ENCODE peak calls at places on chromosomes 1 and 21, in eight cellular contexts. One of them, this sample, is unnamed.

GRCh38 chr1:89381617-89382016 is 17.8 kb downstream of the GBP6 start:
- DNase-seq in GM12865: no peak
- DNase-seq in bronchial epithelial cell: no peak
- DNase-seq in HL-60: no peak
- DNase-seq in AG04450: no peak
- DNase-seq in BJ: no peak
- DNase-seq in left lung: peak; percentile 41
- DNase-seq in tibial nerve: no peak
- DNase-seq in this sample: no peak

GRCh38 chr1:164983023-164983650 is 373.4 kb downstream of the LMX1A start:
- DNase-seq in left lung: no peak
- DNase-seq in BJ: no peak
- DNase-seq in HL-60: no peak
- DNase-seq in GM12865: no peak
- DNase-seq in AG04450: no peak
- DNase-seq in tibial nerve: no peak
- DNase-seq in bronchial epithelial cell: no peak
- DNase-seq in this sample: no peak

GRCh38 chr1:211420389-211420788 is 71.6 kb downstream of the RD3 start:
- DNase-seq in BJ: no peak
- DNase-seq in bronchial epithelial cell: peak; percentile 14
- DNase-seq in AG04450: no peak
- DNase-seq in tibial nerve: no peak
- DNase-seq in left lung: no peak
- DNase-seq in HL-60: no peak
- DNase-seq in GM12865: peak; percentile 21
- DNase-seq in this sample: no peak

GRCh38 chr1:240611619-240612490 is at the start of gene GREM2:
- DNase-seq in tibial nerve: no peak
- DNase-seq in HL-60: no peak
- DNase-seq in AG04450: peak; percentile 86
- DNase-seq in BJ: peak; percentile 83
- DNase-seq in GM12865: peak; percentile 65
- DNase-seq in left lung: no peak
- DNase-seq in bronchial epithelial cell: peak; percentile 12
- DNase-seq in this sample: peak; percentile 70

GRCh38 chr1:29943034-29943433 is 706.7 kb downstream of the PTPRU start:
- DNase-seq in bronchial epithelial cell: no peak
- DNase-seq in tibial nerve: no peak
- DNase-seq in GM12865: no peak
- DNase-seq in left lung: no peak
- DNase-seq in AG04450: no peak
- DNase-seq in HL-60: no peak
- DNase-seq in BJ: no peak
- DNase-seq in this sample: no peak

GRCh38 chr1:39671433-39671792 is 494 bp downstream of the NT5C1A start:
- DNase-seq in bronchial epithelial cell: no peak
- DNase-seq in BJ: no peak
- DNase-seq in left lung: no peak
- DNase-seq in HL-60: no peak
- DNase-seq in GM12865: no peak
- DNase-seq in tibial nerve: no peak
- DNase-seq in AG04450: no peak
- DNase-seq in this sample: peak; percentile 65

GRCh38 chr21:25963186-25963585 is 207.4 kb downstream of the APP start:
- DNase-seq in GM12865: no peak
- DNase-seq in bronchial epithelial cell: peak; percentile 84
- DNase-seq in tibial nerve: no peak
- DNase-seq in AG04450: no peak
- DNase-seq in left lung: no peak
- DNase-seq in HL-60: no peak
- DNase-seq in BJ: no peak
- DNase-seq in this sample: no peak

GRCh38 chr1:228469413-228470162 is 17.6 kb upstream of the RNF187 start:
- DNase-seq in tibial nerve: no peak
- DNase-seq in bronchial epithelial cell: no peak
- DNase-seq in left lung: peak; percentile 70
- DNase-seq in AG04450: no peak
- DNase-seq in GM12865: no peak
- DNase-seq in HL-60: no peak
- DNase-seq in BJ: no peak
- DNase-seq in this sample: no peak

GRCh38 chr1:113101588-113101987 is 28.6 kb downstream of the LRIG2 start:
- DNase-seq in AG04450: no peak
- DNase-seq in BJ: no peak
- DNase-seq in HL-60: no peak
- DNase-seq in GM12865: no peak
- DNase-seq in bronchial epithelial cell: peak; percentile 73
- DNase-seq in tibial nerve: no peak
- DNase-seq in left lung: no peak
- DNase-seq in this sample: no peak

GRCh38 chr1:89905391-89906058 is 84.7 kb downstream of the LRRC8D start:
- DNase-seq in left lung: no peak
- DNase-seq in tibial nerve: no peak
- DNase-seq in HL-60: no peak
- DNase-seq in BJ: no peak
- DNase-seq in bronchial epithelial cell: no peak
- DNase-seq in GM12865: no peak
- DNase-seq in AG04450: no peak
- DNase-seq in this sample: no peak

GRCh38 chr1:18651727-18652126 is 21.1 kb downstream of the PAX7 start:
- DNase-seq in BJ: no peak
- DNase-seq in left lung: no peak
- DNase-seq in AG04450: no peak
- DNase-seq in HL-60: no peak
- DNase-seq in GM12865: no peak
- DNase-seq in bronchial epithelial cell: no peak
- DNase-seq in tibial nerve: no peak
- DNase-seq in this sample: no peak

GRCh38 chr1:202806845-202807366 is 1.3 kb downstream of the KDM5B start:
- DNase-seq in HL-60: peak; percentile 62
- DNase-seq in tibial nerve: no peak
- DNase-seq in bronchial epithelial cell: no peak
- DNase-seq in left lung: peak; percentile 83
- DNase-seq in AG04450: no peak
- DNase-seq in BJ: no peak
- DNase-seq in GM12865: no peak
- DNase-seq in this sample: peak; percentile 35

GRCh38 chr1:19889656-19890055 is 7.5 kb downstream of the OTUD3 start:
- DNase-seq in AG04450: no peak
- DNase-seq in BJ: no peak
- DNase-seq in tibial nerve: no peak
- DNase-seq in bronchial epithelial cell: no peak
- DNase-seq in GM12865: no peak
- DNase-seq in left lung: no peak
- DNase-seq in HL-60: no peak
- DNase-seq in this sample: no peak

GRCh38 chr1:223845810-223846667 is at the start of gene TP53BP2:
- DNase-seq in HL-60: peak; percentile 85
- DNase-seq in GM12865: peak; percentile 89
- DNase-seq in AG04450: peak; percentile 62
- DNase-seq in bronchial epithelial cell: peak; percentile 77
- DNase-seq in BJ: no peak
- DNase-seq in left lung: peak; percentile 98
- DNase-seq in tibial nerve: peak; percentile 75
- DNase-seq in this sample: peak; percentile 92

GRCh38 chr1:223842784-223843183 is 3.0 kb downstream of the TP53BP2 start:
- DNase-seq in left lung: no peak
- DNase-seq in BJ: no peak
- DNase-seq in GM12865: no peak
- DNase-seq in HL-60: no peak
- DNase-seq in tibial nerve: no peak
- DNase-seq in AG04450: no peak
- DNase-seq in bronchial epithelial cell: no peak
- DNase-seq in this sample: no peak

GRCh38 chr1:223844521-223844961 is 1.2 kb downstream of the TP53BP2 start:
- DNase-seq in AG04450: no peak
- DNase-seq in BJ: no peak
- DNase-seq in left lung: no peak
- DNase-seq in tibial nerve: no peak
- DNase-seq in HL-60: no peak
- DNase-seq in GM12865: no peak
- DNase-seq in bronchial epithelial cell: peak; percentile 31
- DNase-seq in this sample: no peak

GRCh38 chr1:223844962-223845809 is 561 bp downstream of the TP53BP2 start:
- DNase-seq in AG04450: no peak
- DNase-seq in GM12865: peak; percentile 45
- DNase-seq in BJ: no peak
- DNase-seq in bronchial epithelial cell: peak; percentile 45
- DNase-seq in tibial nerve: no peak
- DNase-seq in HL-60: peak; percentile 52
- DNase-seq in left lung: no peak
- DNase-seq in this sample: peak; percentile 60

DNA sequence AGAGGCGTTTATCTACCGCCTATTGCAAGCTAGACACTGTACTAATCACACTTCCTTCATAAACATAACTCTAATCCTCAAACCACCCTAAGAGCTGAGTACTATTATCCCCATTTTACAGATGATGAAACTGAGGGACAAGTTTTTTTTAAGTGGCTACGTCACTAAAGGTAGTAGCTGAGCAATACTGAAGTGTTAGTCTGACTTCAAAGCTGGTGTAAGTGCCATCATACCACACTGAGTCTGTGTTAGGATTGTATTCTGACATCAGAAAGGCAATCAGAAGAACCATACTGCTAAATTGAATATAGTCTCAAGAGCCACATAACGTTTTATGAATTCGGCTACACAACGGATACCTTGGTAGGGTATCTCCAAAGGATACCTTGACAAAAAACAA is 1.8 kb downstream of the TP53BP2 start:
- DNase-seq in GM12865: no peak
- DNase-seq in bronchial epithelial cell: no peak
- DNase-seq in HL-60: no peak
- DNase-seq in BJ: no peak
- DNase-seq in left lung: no peak
- DNase-seq in AG04450: no peak
- DNase-seq in tibial nerve: no peak
- DNase-seq in this sample: no peak
- H3K4me3 ChIP-seq in GM12865: no peak overlapping the region
- H3K4me3 ChIP-seq in bronchial epithelial cell: no peak overlapping the region
- H3K4me3 ChIP-seq in HL-60: peak overlapping the region; percentile 51
- H3K4me3 ChIP-seq in BJ: peak overlapping the region; percentile 82
- H3K4me3 ChIP-seq in left lung: no peak overlapping the region
- H3K4me3 ChIP-seq in AG04450: peak overlapping the region; percentile 83
- H3K4me3 ChIP-seq in tibial nerve: no peak overlapping the region
- H3K4me3 ChIP-seq in this sample: peak overlapping the region; percentile 69

GRCh38 chr1:6183520-6183989 is 3.4 kb upstream of the CHD5 start:
- DNase-seq in BJ: no peak
- DNase-seq in AG04450: no peak
- DNase-seq in left lung: no peak
- DNase-seq in tibial nerve: no peak
- DNase-seq in bronchial epithelial cell: no peak
- DNase-seq in HL-60: no peak
- DNase-seq in GM12865: no peak
- DNase-seq in this sample: no peak
- TF ChIP-seq CTCF in BJ: no peak
- TF ChIP-seq CTCF in AG04450: no peak
- TF ChIP-seq CTCF in left lung: no peak
- TF ChIP-seq CTCF in tibial nerve: no peak
- TF ChIP-seq CTCF in bronchial epithelial cell: no peak
- TF ChIP-seq CTCF in HL-60: no peak
- TF ChIP-seq CTCF in GM12865: peak; percentile 9
- TF ChIP-seq CTCF in this sample: peak; percentile 17

GRCh38 chr1:230833511-230833910 is 34.8 kb downstream of the C1orf198 start:
- DNase-seq in HL-60: no peak
- DNase-seq in BJ: no peak
- DNase-seq in tibial nerve: no peak
- DNase-seq in GM12865: no peak
- DNase-seq in left lung: no peak
- DNase-seq in AG04450: no peak
- DNase-seq in bronchial epithelial cell: no peak
- DNase-seq in this sample: no peak
- H3K4me3 ChIP-seq in HL-60: no peak overlapping the region
- H3K4me3 ChIP-seq in BJ: no peak overlapping the region
- H3K4me3 ChIP-seq in tibial nerve: no peak overlapping the region
- H3K4me3 ChIP-seq in GM12865: no peak overlapping the region
- H3K4me3 ChIP-seq in left lung: no peak overlapping the region
- H3K4me3 ChIP-seq in AG04450: no peak overlapping the region
- H3K4me3 ChIP-seq in bronchial epithelial cell: no peak overlapping the region
- H3K4me3 ChIP-seq in this sample: no peak overlapping the region

GRCh38 chr1:3012511-3013291 is 8.6 kb upstream of the ACTRT2 start:
- DNase-seq in BJ: no peak
- DNase-seq in AG04450: no peak
- DNase-seq in left lung: peak; percentile 90
- DNase-seq in HL-60: peak; percentile 4
- DNase-seq in GM12865: no peak
- DNase-seq in bronchial epithelial cell: no peak
- DNase-seq in tibial nerve: peak; percentile 36
- DNase-seq in this sample: peak; percentile 58
- TF ChIP-seq CTCF in BJ: peak; percentile 59
- TF ChIP-seq CTCF in AG04450: peak; percentile 27
- TF ChIP-seq CTCF in left lung: peak; percentile 77
- TF ChIP-seq CTCF in HL-60: no peak
- TF ChIP-seq CTCF in GM12865: peak; percentile 42
- TF ChIP-seq CTCF in bronchial epithelial cell: peak; percentile 38
- TF ChIP-seq CTCF in tibial nerve: peak; percentile 74
- TF ChIP-seq CTCF in this sample: peak; percentile 35

DNA sequence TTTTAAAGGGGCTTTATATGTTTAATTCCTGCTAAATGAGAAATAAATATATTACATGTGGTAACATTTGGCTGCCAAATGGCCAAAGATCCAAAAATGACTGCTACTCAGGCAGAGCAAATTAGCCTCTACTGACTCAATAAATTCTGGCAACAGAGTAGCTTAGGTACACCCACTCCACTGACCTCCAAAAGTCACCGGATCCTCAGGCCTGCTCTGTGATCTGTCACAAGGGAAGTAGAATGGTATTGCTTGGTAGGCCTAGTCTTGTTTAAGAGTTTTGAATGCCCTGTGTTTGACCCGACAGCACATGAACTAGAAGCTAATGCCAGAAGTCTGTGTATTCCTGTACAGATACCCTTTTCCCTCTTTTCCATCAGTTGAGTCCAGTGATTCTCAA is 177.9 kb downstream of the ZP4 start:
- DNase-seq in HL-60: no peak
- DNase-seq in AG04450: no peak
- DNase-seq in bronchial epithelial cell: no peak
- DNase-seq in left lung: no peak
- DNase-seq in tibial nerve: no peak
- DNase-seq in GM12865: no peak
- DNase-seq in BJ: no peak
- DNase-seq in this sample: no peak
- H3K4me3 ChIP-seq in HL-60: no peak overlapping the region
- H3K4me3 ChIP-seq in AG04450: no peak overlapping the region
- H3K4me3 ChIP-seq in bronchial epithelial cell: no peak overlapping the region
- H3K4me3 ChIP-seq in left lung: no peak overlapping the region
- H3K4me3 ChIP-seq in tibial nerve: no peak overlapping the region
- H3K4me3 ChIP-seq in GM12865: no peak overlapping the region
- H3K4me3 ChIP-seq in BJ: no peak overlapping the region
- H3K4me3 ChIP-seq in this sample: no peak overlapping the region

GRCh38 chr1:84603941-84604830 is 29.9 kb upstream of the CTBS start:
- DNase-seq in tibial nerve: no peak
- DNase-seq in bronchial epithelial cell: peak; percentile 94
- DNase-seq in BJ: peak; percentile 77
- DNase-seq in GM12865: no peak
- DNase-seq in HL-60: no peak
- DNase-seq in AG04450: no peak
- DNase-seq in left lung: no peak
- DNase-seq in this sample: peak; percentile 62
- TF ChIP-seq CTCF in tibial nerve: peak; percentile 22
- TF ChIP-seq CTCF in bronchial epithelial cell: peak; percentile 41
- TF ChIP-seq CTCF in BJ: peak; percentile 80
- TF ChIP-seq CTCF in GM12865: no peak
- TF ChIP-seq CTCF in HL-60: no peak
- TF ChIP-seq CTCF in AG04450: peak; percentile 38
- TF ChIP-seq CTCF in left lung: no peak
- TF ChIP-seq CTCF in this sample: peak; percentile 71

GRCh38 chr1:198809247-198809646 is 170.4 kb downstream of the PTPRC start:
- DNase-seq in HL-60: no peak
- DNase-seq in bronchial epithelial cell: peak; percentile 21
- DNase-seq in AG04450: no peak
- DNase-seq in left lung: no peak
- DNase-seq in tibial nerve: no peak
- DNase-seq in BJ: peak; percentile 16
- DNase-seq in GM12865: no peak
- DNase-seq in this sample: no peak
- H3K4me3 ChIP-seq in HL-60: no peak overlapping the region
- H3K4me3 ChIP-seq in bronchial epithelial cell: no peak overlapping the region
- H3K4me3 ChIP-seq in AG04450: no peak overlapping the region
- H3K4me3 ChIP-seq in left lung: no peak overlapping the region
- H3K4me3 ChIP-seq in tibial nerve: no peak overlapping the region
- H3K4me3 ChIP-seq in BJ: no peak overlapping the region
- H3K4me3 ChIP-seq in GM12865: no peak overlapping the region
- H3K4me3 ChIP-seq in this sample: no peak overlapping the region

This sample was measured in BE2C.